ENCODE peak calls at places on chromosome 6, in seven cellular contexts. Y is IMR-90; A is choroid plexus epithelial cell; S is BE2C; O is GM12865; L is thyroid gland; P is CD8-positive, alpha-beta memory T cell. N is an unnamed sample.

GRCh38 chr6:35359744-35360348 is 17.5 kb downstream of the PPARD start:
- DNase-seq in Y (peak; percentile 79), A (peak; percentile 97), S (no peak), O (no peak), L (peak; percentile 99), P (no peak), N (peak; percentile 57)

GRCh38 chr6:2891768-2892170 is 11.3 kb downstream of the SERPINB9 start:
- DNase-seq in Y (no peak), A (no peak), S (no peak), O (no peak), L (no peak), P (peak; percentile 79), N (no peak)

GRCh38 chr6:96812077-96812703 is 25.1 kb downstream of the GPR63 start:
- DNase-seq in Y (peak; percentile 24), A (peak; percentile 67), S (no peak), O (no peak), L (no peak), P (no peak), N (no peak)

GRCh38 chr6:2396856-2397640 is 151.6 kb upstream of the GMDS start:
- DNase-seq in Y (peak; percentile 85), A (peak; percentile 63), S (no peak), O (no peak), L (peak; percentile 62), P (no peak), N (peak; percentile 91)

GRCh38 chr6:537114-537513 is 119.8 kb downstream of the HUS1B start:
- DNase-seq in Y (no peak), A (no peak), S (no peak), O (peak; percentile 4), L (no peak), P (no peak), N (no peak)

GRCh38 chr6:33592595-33593413 is 12.7 kb upstream of the BAK1 start:
- DNase-seq in Y (no peak), A (no peak), S (no peak), O (peak; percentile 86), L (peak; percentile 97), P (peak; percentile 62), N (no peak)

GRCh38 chr6:143125896-143126573 is 65.3 kb downstream of the AIG1 start:
- DNase-seq in Y (no peak), A (no peak), S (no peak), O (no peak), L (no peak), P (no peak), N (no peak)

GRCh38 chr6:157592566-157592965 is 211.6 kb downstream of the ZDHHC14 start:
- DNase-seq in Y (no peak), A (no peak), S (no peak), O (no peak), L (peak; percentile 42), P (no peak), N (no peak)

GRCh38 chr6:132053523-132053922 is 102.4 kb upstream of the CCN2 start:
- DNase-seq in Y (peak; percentile 91), A (peak; percentile 63), S (no peak), O (no peak), L (no peak), P (no peak), N (peak; percentile 73)

GRCh38 chr6:142226731-142227130 is 75.1 kb upstream of the ADGRG6 start:
- DNase-seq in Y (no peak), A (no peak), S (no peak), O (no peak), L (no peak), P (no peak), N (no peak)

GRCh38 chr6:36595168-36595818 is 1.1 kb downstream of the SRSF3 start:
- DNase-seq in Y (peak; percentile 55), A (peak; percentile 71), S (no peak), O (no peak), L (peak; percentile 52), P (no peak), N (no peak)

GRCh38 chr6:115733426-115733825 is 327.3 kb downstream of the FRK start:
- DNase-seq in Y (no peak), A (no peak), S (peak; percentile 57), O (no peak), L (no peak), P (no peak), N (no peak)

GRCh38 chr6:75460636-75461035 is 33.0 kb downstream of the FILIP1 start:
- DNase-seq in Y (peak; percentile 60), A (peak; percentile 57), S (no peak), O (no peak), L (no peak), P (no peak), N (peak; percentile 31)

GRCh38 chr6:26157150-26157837 is 70.1 kb downstream of the HFE start:
- DNase-seq in Y (peak; percentile 64), A (no peak), S (peak; percentile 82), O (peak; percentile 94), L (peak; percentile 77), P (peak; percentile 73), N (peak; percentile 64)

GRCh38 chr6:14550817-14551216 is 433.2 kb downstream of the CD83 start:
- DNase-seq in Y (peak; percentile 17), A (no peak), S (no peak), O (no peak), L (no peak), P (no peak), N (peak; percentile 71)

GRCh38 chr6:166997348-166997747 is 1.8 kb upstream of the CEP43 start:
- DNase-seq in Y (no peak), A (no peak), S (no peak), O (no peak), L (no peak), P (no peak), N (no peak)
- H3K4me3 ChIP-seq in Y (peak overlapping the region; percentile 59), A (peak overlapping the region; percentile 77), S (peak overlapping the region; percentile 91), O (peak overlapping the region; percentile 80), L (no peak overlapping the region), P (peak overlapping the region; percentile 3), N (peak overlapping the region; percentile 88)

DNA sequence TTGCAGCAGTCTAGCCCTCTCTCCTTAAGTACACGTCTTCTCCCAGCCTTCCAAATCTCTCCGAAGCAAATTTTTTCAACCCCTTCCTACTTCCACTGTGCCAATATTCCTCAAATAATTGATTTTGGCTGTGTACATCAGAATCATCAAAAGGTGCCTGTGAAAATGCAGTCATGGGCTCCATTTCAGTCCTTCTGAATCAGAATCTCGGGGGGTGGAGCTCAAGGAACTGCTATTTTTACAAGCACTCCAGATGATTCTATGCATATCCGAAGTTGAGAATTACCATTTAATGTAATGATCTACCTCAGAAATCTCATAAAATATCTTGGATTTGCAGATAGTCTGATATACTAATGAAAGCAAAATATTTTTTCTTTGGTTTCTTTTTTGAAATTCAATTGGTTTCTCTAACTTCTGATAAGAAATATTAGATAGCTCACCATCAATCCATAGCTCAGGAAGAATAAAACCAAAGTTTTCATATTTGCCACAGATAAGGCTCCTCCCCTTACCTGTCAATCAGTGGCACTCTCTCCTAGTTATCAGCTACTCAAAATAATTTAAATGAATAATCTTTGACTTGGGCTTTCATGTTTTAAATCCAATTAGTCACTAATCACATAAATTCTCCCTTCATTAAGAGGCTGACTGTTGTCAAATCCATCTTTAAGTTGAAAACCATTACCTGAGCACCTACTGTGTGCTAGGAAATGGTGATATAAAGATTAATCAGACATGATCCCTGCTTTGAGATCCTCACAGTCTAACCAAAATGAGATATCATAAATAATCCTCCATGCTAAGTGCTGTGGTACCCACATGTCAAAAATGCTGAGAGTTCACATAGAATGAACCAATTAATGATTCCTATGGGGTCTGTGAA is 36.4 kb upstream of the STXBP5 start:
- DNase-seq in Y (no peak), A (no peak), S (no peak), O (no peak), L (no peak), P (no peak), N (peak; percentile 41)
- H3K4me3 ChIP-seq in Y (no peak overlapping the region), A (no peak overlapping the region), S (no peak overlapping the region), O (no peak overlapping the region), L (no peak overlapping the region), P (no peak overlapping the region), N (no peak overlapping the region)

DNA sequence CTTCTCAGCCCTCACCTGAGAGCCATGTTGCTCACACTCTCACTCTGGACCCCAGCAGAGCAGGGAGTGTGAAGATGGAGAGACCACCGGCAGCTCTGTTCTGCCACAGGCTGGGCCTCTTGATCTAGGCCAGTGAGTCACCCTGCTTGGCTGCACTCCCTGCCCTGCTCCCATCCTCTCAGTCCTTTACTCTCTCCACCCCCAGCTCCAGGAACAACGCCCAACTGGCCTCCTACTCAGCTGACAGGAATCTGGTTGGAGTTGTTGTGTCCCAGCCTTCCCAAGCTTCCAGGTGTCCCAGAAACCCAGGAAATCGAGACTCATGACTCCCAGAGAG is at the start of gene PSORS1C1:
- DNase-seq in Y (peak; percentile 95), A (peak; percentile 89), S (no peak), O (no peak), L (peak; percentile 91), P (no peak), N (peak; percentile 98)
- H3K4me3 ChIP-seq in Y (no peak within 1 kb of the TSS), A (peak within 1 kb of the TSS; percentile 22), S (no peak within 1 kb of the TSS), O (no peak within 1 kb of the TSS), L (peak within 1 kb of the TSS; percentile 19), P (no peak within 1 kb of the TSS), N (peak within 1 kb of the TSS; percentile 38)

GRCh38 chr6:108746411-108746810 is 101.8 kb upstream of the ARMC2 start:
- DNase-seq in Y (no peak), A (no peak), S (no peak), O (no peak), L (no peak), P (no peak), N (no peak)

GRCh38 chr6:108744244-108744972 is 103.8 kb upstream of the ARMC2 start:
- DNase-seq in Y (no peak), A (no peak), S (no peak), O (no peak), L (no peak), P (no peak), N (no peak)

GRCh38 chr6:108745664-108746336 is 102.4 kb upstream of the ARMC2 start:
- DNase-seq in Y (no peak), A (no peak), S (no peak), O (no peak), L (no peak), P (no peak), N (no peak)

GRCh38 chr6:108746841-108747575 is 101.2 kb upstream of the ARMC2 start:
- DNase-seq in Y (no peak), A (no peak), S (no peak), O (no peak), L (no peak), P (no peak), N (no peak)

GRCh38 chr6:108744996-108745395 is 103.2 kb upstream of the ARMC2 start:
- DNase-seq in Y (no peak), A (no peak), S (no peak), O (no peak), L (no peak), P (no peak), N (no peak)
- H3K4me3 ChIP-seq in Y (no peak overlapping the region), A (no peak overlapping the region), S (no peak overlapping the region), O (no peak overlapping the region), L (no peak overlapping the region), P (no peak overlapping the region), N (no peak overlapping the region)